ENCODE peak calls at places on chromosomes 16 and 17, in five cellular contexts. I, V, B, C and F are unnamed samples.

GRCh38 chr17:76537578-76538280 is at the start of gene CYGB:
- DNase-seq in B (peak; percentile 89), C (peak; percentile 78), I (no peak), V (no peak), F (no peak)

GRCh38 chr17:59505610-59506276 is 59.7 kb upstream of the DHX40 start:
- DNase-seq in B (no peak), C (no peak), I (no peak), V (no peak), F (no peak)

GRCh38 chr17:58335061-58335731 is 6.6 kb upstream of the TSPOAP1 start:
- DNase-seq in V (no peak), C (no peak), I (no peak), B (no peak), F (no peak)

GRCh38 chr17:41678907-41679739 is 9.6 kb upstream of the EIF1 start:
- DNase-seq in B (no peak), C (no peak), V (no peak), I (no peak), F (no peak)

GRCh38 chr17:78735832-78736525 is 46.1 kb downstream of the CYTH1 start:
- DNase-seq in C (no peak), B (no peak), I (no peak), V (no peak), F (no peak)

GRCh38 chr16:16075463-16076399 is 126.3 kb downstream of the ABCC1 start:
- DNase-seq in C (peak; percentile 29), B (peak; percentile 79), V (no peak), I (peak; percentile 46), F (no peak)

GRCh38 chr16:84062734-84063640 is 20.4 kb upstream of the SLC38A8 start:
- DNase-seq in V (peak; percentile 49), B (peak; percentile 92), I (peak; percentile 76), C (peak; percentile 81), F (peak; percentile 62)

GRCh38 chr16:75703341-75703740 is 2.1 kb upstream of the DUXB start:
- DNase-seq in C (no peak), B (no peak), I (no peak), V (no peak), F (no peak)

GRCh38 chr17:82944990-82945389 is 105.2 kb upstream of the ZNF750 start:
- DNase-seq in C (no peak), I (no peak), B (no peak), V (no peak), F (no peak)

GRCh38 chr16:57316390-57317017 is 32.0 kb upstream of the PLLP start:
- DNase-seq in B (no peak), V (peak; percentile 67), C (no peak), I (no peak), F (no peak)

GRCh38 chr17:37458805-37459204 is 30.9 kb upstream of the DUSP14 start:
- DNase-seq in V (no peak), I (no peak), C (no peak), B (no peak), F (no peak)

GRCh38 chr16:4318171-4318910 is 2.5 kb downstream of the GLIS2 start:
- DNase-seq in I (no peak), B (peak; percentile 81), V (no peak), C (no peak), F (no peak)

GRCh38 chr16:4319454-4319853 is 3.6 kb downstream of the GLIS2 start:
- DNase-seq in V (no peak), C (no peak), B (peak; percentile 78), I (peak; percentile 46), F (no peak)

GRCh38 chr16:4316103-4316731 is 350 bp downstream of the GLIS2 start:
- DNase-seq in I (no peak), B (peak; percentile 62), C (no peak), V (peak; percentile 37), F (peak; percentile 47)

GRCh38 chr16:4316732-4317461 is 1.0 kb downstream of the GLIS2 start:
- DNase-seq in B (peak; percentile 91), V (no peak), I (peak; percentile 74), C (peak; percentile 74), F (peak; percentile 43)

DNA sequence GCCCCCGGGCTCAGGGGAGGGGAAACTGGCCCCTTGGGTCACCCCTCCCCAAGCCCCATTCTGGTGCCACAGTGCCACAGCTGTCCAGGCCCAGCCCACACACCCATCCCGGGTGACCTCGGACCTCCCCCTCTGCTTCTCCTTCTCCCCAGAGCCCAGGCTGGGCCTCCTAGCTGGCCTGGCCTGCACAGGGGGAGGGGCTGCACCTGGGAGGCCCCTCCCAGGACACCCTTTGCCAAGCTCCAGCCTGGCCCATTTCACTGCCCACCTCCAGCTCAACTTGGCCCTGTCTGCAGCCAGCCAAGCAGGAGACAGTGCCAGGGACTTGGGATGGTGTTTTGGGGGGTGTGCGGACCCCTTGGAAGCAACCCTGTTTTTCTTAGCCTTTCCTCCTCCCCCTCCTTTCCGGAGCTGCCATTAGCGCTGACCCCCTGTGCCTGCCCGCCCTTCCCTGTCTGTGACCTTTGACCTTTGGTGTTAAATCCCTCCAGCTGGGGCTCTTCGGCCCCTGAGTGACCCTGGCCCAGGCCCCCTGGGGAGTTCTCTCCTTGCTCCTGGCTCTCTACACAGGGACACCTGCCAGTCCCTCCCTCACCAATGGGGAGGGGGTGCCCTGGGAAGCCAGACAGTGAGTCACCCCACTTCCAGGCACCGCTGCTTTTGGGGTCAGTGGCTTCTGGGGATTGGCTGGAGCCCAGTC is 1.8 kb downstream of the GLIS2 start:
- DNase-seq in C (no peak), V (peak; percentile 57), B (peak; percentile 86), I (no peak), F (peak; percentile 39)
- H3K27ac ChIP-seq in C (peak overlapping the region; percentile 92), V (peak overlapping the region; percentile 90), B (peak overlapping the region; percentile 86), I (peak overlapping the region; percentile 92), F (no peak overlapping the region)

DNA sequence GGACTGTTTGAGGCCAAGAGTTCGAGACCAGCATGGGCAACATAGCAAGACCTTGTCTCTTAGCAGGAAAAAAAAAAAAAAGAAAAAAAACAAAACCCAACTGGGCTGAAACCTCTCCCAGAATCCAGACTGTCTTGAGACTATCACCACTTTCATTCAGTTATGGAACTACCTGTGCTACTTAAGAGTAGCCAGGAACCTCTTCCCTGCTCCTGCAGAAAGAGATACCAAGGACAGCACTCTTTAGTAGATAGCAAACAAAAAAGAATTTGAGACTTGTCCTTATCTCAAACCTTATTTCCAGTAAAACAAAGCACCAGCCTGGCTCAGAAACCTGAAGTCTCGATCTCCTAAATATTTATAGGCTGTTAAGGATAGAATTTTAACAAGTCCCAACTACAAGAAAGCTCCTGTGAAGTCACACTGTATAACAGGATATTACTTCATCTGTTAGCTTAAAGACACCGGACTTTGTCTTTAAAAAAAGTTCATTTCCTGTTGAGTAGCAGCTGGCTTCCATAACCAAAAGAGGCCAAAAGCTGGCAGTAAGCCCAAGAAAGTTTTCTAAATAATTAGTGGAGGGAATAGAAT is 5.1 kb downstream of the CDR2 start:
- DNase-seq in I (no peak), C (no peak), B (no peak), V (no peak), F (peak; percentile 60)
- H3K4me1 ChIP-seq in I (peaks cover 52% of the 10 kb centered on the region), C (peaks cover 21% of the 10 kb centered on the region), B (peaks cover 6% of the 10 kb centered on the region), V (peaks cover 16% of the 10 kb centered on the region), F (peaks cover 27% of the 10 kb centered on the region)

DNA sequence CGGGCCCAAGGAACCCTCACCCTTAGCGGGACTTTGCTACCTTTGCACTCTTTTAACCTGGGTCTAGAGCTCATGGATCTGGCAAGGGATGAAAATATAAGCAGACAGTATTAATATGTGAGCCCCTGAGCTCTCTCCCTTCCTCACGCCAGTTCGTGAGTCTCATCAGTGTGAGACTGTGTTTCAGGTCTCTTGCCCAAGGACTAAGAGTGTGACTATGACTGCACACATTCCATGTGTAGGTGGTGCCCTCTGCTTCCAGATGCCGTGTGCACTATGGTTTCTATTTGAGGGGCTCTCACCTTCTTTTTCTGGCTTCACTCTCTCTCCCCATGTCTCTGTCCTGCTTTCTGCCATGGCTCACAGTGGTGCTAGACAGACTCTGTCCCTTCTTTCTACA is 40.5 kb downstream of the DHRS7B start:
- DNase-seq in C (no peak), I (no peak), B (no peak), V (no peak), F (no peak)
- H3K27ac ChIP-seq in C (peak overlapping the region; percentile 83), I (peak overlapping the region; percentile 76), B (peak overlapping the region; percentile 88), V (peak overlapping the region; percentile 87), F (no peak overlapping the region)

GRCh38 chr17:27657620-27658019 is 26.6 kb downstream of the LGALS9 start:
- DNase-seq in B (no peak), C (no peak), V (no peak), I (no peak), F (peak; percentile 24)

GRCh38 chr17:27659685-27660084 is 28.7 kb downstream of the LGALS9 start:
- DNase-seq in B (no peak), V (no peak), I (no peak), C (no peak), F (no peak)

GRCh38 chr17:27663862-27664605 is 33.0 kb downstream of the LGALS9 start:
- DNase-seq in B (no peak), C (no peak), V (no peak), I (no peak), F (no peak)

GRCh38 chr17:27664606-27664965 is 33.6 kb downstream of the LGALS9 start:
- DNase-seq in B (no peak), C (no peak), I (no peak), V (no peak), F (no peak)

DNA sequence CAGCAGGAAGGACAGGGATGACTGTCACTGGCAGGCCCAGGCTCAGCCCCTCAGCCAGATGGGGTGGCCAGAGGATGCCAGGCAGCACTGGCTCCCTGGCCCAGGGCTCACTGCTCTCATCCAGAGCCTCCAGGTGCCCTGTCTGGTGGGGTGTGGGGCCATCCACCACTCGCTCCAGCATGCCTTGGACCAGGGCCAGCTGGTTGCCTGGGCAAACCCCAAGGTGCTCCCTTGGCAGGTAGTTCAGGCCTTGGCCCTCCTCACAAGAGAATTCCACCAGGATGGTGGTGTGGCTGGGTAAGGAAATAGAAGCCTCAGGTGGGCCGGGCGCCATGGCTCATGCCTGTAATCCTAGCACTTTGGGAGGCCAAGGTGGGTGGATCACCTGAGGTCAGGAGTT is 29.4 kb downstream of the LGALS9 start:
- DNase-seq in B (no peak), I (no peak), V (no peak), C (no peak), F (no peak)
- H3K4me1 ChIP-seq in B (no peaks in the 10 kb centered on the region), I (no peaks in the 10 kb centered on the region), V (no peaks in the 10 kb centered on the region), C (no peaks in the 10 kb centered on the region), F (no peaks in the 10 kb centered on the region)